ENCODE peak calls at places on chromosome 3, in four cellular contexts. F is HepG2, Y is SK-N-SH, O is GM12878. P is an unnamed sample.

GRCh38 chr3:88005066-88005465 is 53.7 kb downstream of the CGGBP1 start:
- DNase-seq in F (no peak), Y (no peak), O (no peak), P (peak; percentile 15)

GRCh38 chr3:51955893-51956770 is 951 bp downstream of the GPR62 start:
- DNase-seq in F (no peak), Y (peak; percentile 91), O (no peak), P (no peak)

GRCh38 chr3:69214241-69214640 is 91.8 kb upstream of the LMOD3 start:
- DNase-seq in F (no peak), Y (no peak), O (no peak), P (no peak)

GRCh38 chr3:192433704-192434103 is 293.6 kb downstream of the FGF12 start:
- DNase-seq in F (no peak), Y (no peak), O (peak; percentile 3), P (no peak)

GRCh38 chr3:122033018-122033417 is 11.0 kb upstream of the ILDR1 start:
- DNase-seq in F (no peak), Y (no peak), O (no peak), P (no peak)

GRCh38 chr3:27345493-27345892 is 23.7 kb downstream of the NEK10 start:
- DNase-seq in F (no peak), Y (no peak), O (no peak), P (no peak)

GRCh38 chr3:69542265-69543079 is 156.6 kb upstream of the FRMD4B start:
- DNase-seq in F (no peak), Y (peak; percentile 59), O (no peak), P (no peak)

GRCh38 chr3:38655708-38656300 is 6.3 kb upstream of the SCN5A start:
- DNase-seq in F (peak; percentile 52), Y (peak; percentile 67), O (no peak), P (peak; percentile 45)

GRCh38 chr3:194058189-194058571 is 77.8 kb upstream of the HES1 start:
- DNase-seq in F (peak; percentile 65), Y (peak; percentile 34), O (no peak), P (peak; percentile 37)

DNA sequence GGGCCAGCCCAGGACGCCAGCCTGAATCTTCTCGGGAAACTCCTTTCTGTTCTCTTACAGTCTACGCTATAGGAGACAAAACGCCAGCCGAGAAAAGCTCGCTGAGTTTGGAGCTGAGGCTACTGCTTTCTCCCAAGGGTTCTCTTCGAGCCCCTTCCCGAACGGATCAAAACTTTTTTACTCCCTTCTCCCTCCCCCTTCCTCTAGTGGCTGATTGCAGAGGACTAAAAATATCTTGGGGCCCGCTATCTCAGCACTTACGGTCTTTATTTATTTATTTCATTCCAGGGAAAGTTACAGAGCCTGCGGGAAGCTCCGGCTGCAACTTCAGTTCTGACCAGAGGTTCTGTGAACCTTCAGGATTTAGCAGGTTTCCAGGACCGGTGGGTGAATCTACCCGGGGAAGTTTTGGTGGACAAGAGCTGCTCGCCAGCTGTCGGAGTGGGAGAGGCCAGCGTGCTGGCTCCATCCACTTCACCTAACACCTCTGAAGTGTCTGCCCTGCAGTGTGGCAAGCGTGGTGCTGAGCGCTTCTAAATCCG is 454 bp upstream of the PDZRN3 start:
- DNase-seq in F (no peak), Y (peak; percentile 54), O (no peak), P (no peak)
- TF ChIP-seq NFIC in F (no peak), Y (no peak), O (no peak), P (no peak)

GRCh38 chr3:78912217-78912616 is 855.6 kb downstream of the ROBO1 start:
- DNase-seq in F (no peak), Y (peak; percentile 4), O (no peak), P (no peak)
- TF ChIP-seq NFIC in F (no peak), Y (no peak), O (no peak), P (no peak)

DNA sequence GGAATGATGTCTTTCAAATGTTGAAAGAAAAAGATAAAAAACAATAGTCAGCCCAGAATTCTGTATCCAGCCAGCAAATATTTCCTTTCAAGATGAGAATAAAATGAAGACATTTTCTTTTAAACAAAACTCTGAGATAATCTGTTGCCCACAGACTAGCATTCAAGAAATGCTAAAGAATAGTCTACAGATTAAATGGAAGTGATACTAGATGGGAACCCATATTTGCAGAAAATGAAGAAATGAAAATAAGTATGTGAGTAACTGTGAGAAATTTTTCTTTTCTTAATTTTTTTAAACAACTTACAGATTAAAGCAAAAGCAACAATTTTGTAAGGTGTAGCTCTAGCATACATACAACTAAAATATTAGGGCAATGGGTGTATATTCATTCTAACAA is 469.8 kb downstream of the IGSF11 start:
- DNase-seq in F (no peak), Y (no peak), O (no peak), P (no peak)
- TF ChIP-seq NFIC in F (no peak), Y (no peak), O (no peak), P (no peak)

DNA sequence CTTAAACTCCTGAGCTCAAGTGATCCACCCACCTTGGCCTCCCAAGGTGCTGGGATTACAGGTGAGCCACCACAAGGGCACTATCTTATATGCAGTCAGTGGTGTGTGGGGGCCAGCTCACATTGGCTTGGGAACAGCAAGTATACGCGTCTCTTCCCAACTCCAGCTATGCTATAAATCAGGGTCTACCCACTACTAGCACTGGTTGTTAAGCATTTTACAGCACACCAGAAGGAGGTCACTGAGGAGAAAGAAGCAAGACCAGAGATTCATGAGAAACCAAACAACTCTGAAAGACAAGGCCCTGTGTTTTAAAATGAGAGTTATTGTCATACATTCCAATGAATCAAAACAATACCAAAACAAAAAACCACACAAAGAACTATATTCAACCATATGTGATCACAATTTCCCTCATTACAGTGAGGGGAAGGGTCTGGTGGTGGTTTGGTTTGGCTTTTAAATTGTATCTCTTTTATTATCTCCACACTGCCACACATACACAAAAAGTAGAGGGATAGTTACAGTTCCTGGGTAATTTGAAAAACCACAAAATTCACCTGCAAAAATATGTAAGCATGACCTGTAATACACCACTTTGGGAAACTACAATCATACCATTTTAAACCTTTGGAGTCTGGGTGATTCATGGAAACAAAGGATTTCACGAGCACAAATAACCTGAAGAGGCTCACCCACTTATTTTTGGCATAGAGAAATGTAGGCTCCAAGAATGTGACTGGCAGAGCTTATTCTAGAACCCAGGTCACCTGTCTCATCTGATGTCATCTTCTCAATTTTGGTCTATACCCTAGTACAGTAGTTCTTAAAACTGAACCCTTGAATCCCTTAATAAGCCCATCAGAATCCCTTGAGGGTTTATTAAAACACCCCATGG is 5.2 kb downstream of the MAGI1 start:
- DNase-seq in F (no peak), Y (no peak), O (no peak), P (no peak)
- TF ChIP-seq NFIC in F (no peak), Y (no peak), O (no peak), P (no peak)

DNA sequence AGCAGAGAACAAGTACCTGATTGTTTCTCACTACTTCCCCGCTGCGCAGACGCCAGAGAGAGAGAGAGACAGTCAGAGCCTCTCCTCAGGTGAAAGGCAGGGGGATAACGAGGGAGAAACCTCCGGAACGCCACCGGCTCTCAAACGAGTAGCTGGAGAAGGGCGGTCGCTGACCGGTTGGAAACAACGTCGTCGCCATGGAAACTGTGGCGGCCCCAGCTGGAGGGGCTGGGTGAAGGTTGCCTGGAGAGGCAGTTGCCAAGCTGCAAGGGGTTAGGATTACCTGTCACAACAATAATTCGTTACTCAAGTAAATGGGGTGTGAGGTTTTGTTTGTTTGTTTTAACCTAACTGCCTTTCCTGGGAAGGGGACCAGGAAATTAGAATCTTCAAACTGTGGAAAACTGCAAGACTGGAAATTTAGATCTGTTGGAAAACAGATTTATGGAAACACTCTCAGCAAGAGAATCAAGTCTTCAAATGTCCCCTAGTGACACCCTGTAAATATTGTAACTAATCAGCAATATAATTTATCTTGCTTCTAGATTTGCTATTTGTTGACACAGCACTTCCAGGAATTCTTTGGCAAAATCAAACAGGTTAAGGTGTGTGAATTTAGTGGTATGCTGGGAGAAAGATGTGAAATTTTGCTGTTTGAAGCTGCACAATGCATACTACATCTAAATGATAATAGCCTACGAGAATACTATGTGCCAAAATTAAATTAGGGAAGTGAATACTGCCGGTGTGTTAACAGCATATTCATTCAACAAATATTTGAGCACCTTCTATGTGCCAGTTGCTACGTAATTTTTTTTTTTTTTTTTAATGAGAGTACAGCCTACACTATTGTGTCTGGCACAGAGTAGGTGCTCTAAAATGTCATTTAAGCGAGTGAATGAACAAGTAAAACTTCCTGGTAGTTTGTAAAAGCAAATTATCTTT is at the start of gene DNAH12:
- DNase-seq in F (peak; percentile 64), Y (peak; percentile 75), O (no peak), P (peak; percentile 26)
- TF ChIP-seq NFIC in F (no peak), Y (no peak), O (no peak), P (no peak)

P was measured in K562.